ENCODE peak calls at places on chromosomes 7 and 10, in nine cellular contexts. S, B, Z, V, E, M, K, I and A are unnamed samples.

GRCh38 chr7:30159698-30160143 is 24.9 kb downstream of the MTURN start:
- DNase-seq in I (peak; percentile 66), E (peak; percentile 22), M (no peak), K (no peak), B (peak; percentile 56), V (peak; percentile 38), Z (no peak), S (no peak), A (no peak)

GRCh38 chr10:100799881-100800280 is 54.5 kb downstream of the PAX2 start:
- DNase-seq in K (no peak), Z (no peak), S (no peak), V (no peak), B (no peak), I (no peak), E (no peak), M (no peak), A (no peak)

GRCh38 chr10:125768217-125768616 is 7.4 kb downstream of the MMP21 start:
- DNase-seq in Z (no peak), M (no peak), K (no peak), B (no peak), I (peak; percentile 65), E (peak; percentile 41), V (no peak), S (no peak), A (no peak)

GRCh38 chr10:5691786-5692185 is 7.1 kb downstream of the TASOR2 start:
- DNase-seq in M (no peak), B (no peak), E (no peak), Z (no peak), V (no peak), I (no peak), K (no peak), S (no peak), A (no peak)

GRCh38 chr7:38846280-38846679 is 62.7 kb downstream of the VPS41 start:
- DNase-seq in I (no peak), M (no peak), B (no peak), K (no peak), Z (no peak), V (no peak), E (no peak), S (no peak), A (no peak)

GRCh38 chr10:132560248-132560731 is 22.7 kb downstream of the INPP5A start:
- DNase-seq in B (no peak), M (no peak), Z (no peak), K (no peak), V (no peak), I (peak; percentile 24), E (peak; percentile 44), S (peak; percentile 27), A (no peak)

GRCh38 chr10:107686095-107686494 is 521.6 kb upstream of the SORCS1 start:
- DNase-seq in S (no peak), M (no peak), E (no peak), K (no peak), B (no peak), Z (no peak), V (no peak), I (no peak), A (no peak)

GRCh38 chr10:131928248-131929095 is 27.7 kb downstream of the PPP2R2D start:
- DNase-seq in Z (no peak), K (no peak), B (peak; percentile 24), S (no peak), E (no peak), V (no peak), M (no peak), I (peak; percentile 68), A (no peak)

GRCh38 chr7:90816511-90817142 is 220.5 kb downstream of the CDK14 start:
- DNase-seq in V (peak; percentile 99), Z (no peak), M (no peak), B (no peak), S (no peak), I (peak; percentile 98), E (peak; percentile 65), K (no peak), A (no peak)

GRCh38 chr10:73650537-73651331 is 5.1 kb downstream of the SYNPO2L start:
- DNase-seq in Z (peak; percentile 17), E (no peak), B (no peak), I (peak; percentile 88), V (peak; percentile 15), S (no peak), M (peak; percentile 58), K (no peak), A (no peak)

GRCh38 chr10:90777614-90778013 is 80.2 kb downstream of the HTR7 start:
- DNase-seq in M (no peak), S (no peak), B (no peak), K (no peak), V (no peak), E (no peak), Z (no peak), I (no peak), A (no peak)

GRCh38 chr10:30413996-30414576 is 19.9 kb upstream of the MAP3K8 start:
- DNase-seq in M (no peak), B (no peak), V (peak; percentile 53), K (no peak), S (no peak), I (peak; percentile 86), E (peak; percentile 78), Z (no peak), A (no peak)

GRCh38 chr7:12475362-12476063 is 71.8 kb upstream of the VWDE start:
- DNase-seq in B (no peak), Z (no peak), V (peak; percentile 14), E (peak; percentile 9), K (no peak), M (no peak), S (no peak), I (peak; percentile 90), A (no peak)

GRCh38 chr7:151008143-151008510 is 16.2 kb downstream of the ATG9B start:
- DNase-seq in S (no peak), I (peak; percentile 13), E (no peak), V (no peak), B (no peak), Z (no peak), M (no peak), K (no peak), A (no peak)

GRCh38 chr10:27679996-27680395 is 65.6 kb downstream of the MKX start:
- DNase-seq in K (no peak), M (no peak), V (no peak), S (peak; percentile 29), B (no peak), Z (peak; percentile 3), E (no peak), I (no peak), A (no peak)

GRCh38 chr10:88385601-88386203 is 197.4 kb downstream of the RNLS start:
- DNase-seq in Z (no peak), V (peak; percentile 75), E (no peak), I (no peak), M (peak; percentile 13), B (peak; percentile 89), K (no peak), S (no peak), A (peak; percentile 77)

GRCh38 chr10:132916421-132916841 is 25.9 kb downstream of the CFAP46 start:
- DNase-seq in K (no peak), E (no peak), I (no peak), V (no peak), Z (no peak), S (no peak), B (peak; percentile 71), M (no peak), A (no peak)

GRCh38 chr7:55964802-55965470 is 551 bp downstream of the NIPSNAP2 start:
- DNase-seq in E (peak; percentile 90), B (peak; percentile 80), S (peak; percentile 62), Z (peak; percentile 79), V (peak; percentile 74), K (no peak), I (peak; percentile 52), M (peak; percentile 91), A (no peak)

GRCh38 chr10:103693812-103694205 is 161.6 kb downstream of the SH3PXD2A start:
- DNase-seq in Z (no peak), K (no peak), M (no peak), E (no peak), V (no peak), B (no peak), S (no peak), I (no peak), A (no peak)

GRCh38 chr10:24519950-24520349 is 203.7 kb downstream of the ARHGAP21 start:
- DNase-seq in I (no peak), V (no peak), Z (no peak), S (no peak), K (no peak), M (no peak), B (no peak), E (no peak), A (peak; percentile 14)

GRCh38 chr7:954330-955238 is at the start of gene ADAP1:
- DNase-seq in K (no peak), M (peak; percentile 49), I (peak; percentile 37), E (peak; percentile 73), V (no peak), S (no peak), Z (no peak), B (peak; percentile 66), A (peak; percentile 68)

GRCh38 chr10:103612462-103613365 is 119.2 kb downstream of the NEURL1 start:
- DNase-seq in Z (peak; percentile 65), I (peak; percentile 89), B (no peak), E (peak; percentile 90), K (no peak), S (peak; percentile 42), M (peak; percentile 14), V (peak; percentile 11), A (no peak)

GRCh38 chr7:28920424-28920823 is 37.7 kb downstream of the TRIL start:
- DNase-seq in M (no peak), Z (no peak), V (no peak), B (no peak), E (no peak), S (no peak), I (no peak), K (no peak), A (no peak)

GRCh38 chr7:120996333-120996982 is 7.9 kb downstream of the CPED1 start:
- DNase-seq in I (peak; percentile 95), K (no peak), E (peak; percentile 65), Z (peak; percentile 12), S (peak; percentile 19), B (peak; percentile 75), M (no peak), V (peak; percentile 66), A (peak; percentile 46)

GRCh38 chr7:135923700-135924261 is 53.4 kb downstream of the MTPN start:
- DNase-seq in Z (peak; percentile 39), K (no peak), E (peak; percentile 81), I (peak; percentile 86), V (peak; percentile 99), S (no peak), M (no peak), B (no peak), A (no peak)

GRCh38 chr10:58152698-58153263 is 114.9 kb downstream of the IPMK start:
- DNase-seq in E (peak; percentile 43), M (no peak), B (peak; percentile 36), S (peak; percentile 31), Z (peak; percentile 12), I (peak; percentile 81), V (peak; percentile 33), K (no peak), A (peak; percentile 36)

GRCh38 chr10:48472670-48473069 is 132.2 kb downstream of the ARHGAP22 start:
- DNase-seq in B (no peak), V (no peak), M (no peak), K (no peak), S (no peak), I (no peak), Z (no peak), E (no peak), A (no peak)

GRCh38 chr7:20350996-20351692 is 20.4 kb downstream of the ITGB8 start:
- DNase-seq in I (no peak), Z (no peak), E (no peak), S (no peak), K (no peak), B (no peak), M (no peak), V (no peak), A (no peak)

GRCh38 chr7:101171442-101171837 is 6.1 kb upstream of the VGF start:
- DNase-seq in V (no peak), S (no peak), E (no peak), M (no peak), K (no peak), B (no peak), Z (no peak), I (no peak), A (no peak)

GRCh38 chr10:5509691-5510090 is 10.3 kb upstream of the CALML5 start:
- DNase-seq in V (no peak), B (no peak), E (no peak), M (no peak), K (no peak), Z (no peak), I (no peak), S (no peak), A (no peak)

GRCh38 chr7:77627307-77627671 is 69.0 kb upstream of the RSBN1L start:
- DNase-seq in S (no peak), Z (no peak), V (no peak), K (no peak), M (no peak), I (peak; percentile 22), B (no peak), E (no peak), A (no peak)